ENCODE peak calls at places on chromosomes 2 and 18, in four cellular contexts. N, D, U and Q are unnamed samples.

GRCh38 chr2:210540471-210541257 is 15.7 kb upstream of the CPS1 start:
- DNase-seq in N (no peak), D (no peak), U (no peak), Q (no peak)

GRCh38 chr2:88451647-88452150 is 794 bp downstream of the FOXI3 start:
- DNase-seq in N (no peak), D (no peak), U (no peak), Q (no peak)

GRCh38 chr2:101895819-101896322 is 95.9 kb upstream of the IL1R2 start:
- DNase-seq in N (no peak), D (no peak), U (no peak), Q (no peak)

GRCh38 chr2:20593072-20594034 is 57.5 kb downstream of the HS1BP3 start:
- DNase-seq in N (peak; percentile 92), D (no peak), U (peak; percentile 73), Q (peak; percentile 97)

GRCh38 chr2:43368483-43369385 is 142.3 kb upstream of the ZFP36L2 start:
- DNase-seq in N (no peak), D (no peak), U (no peak), Q (peak; percentile 24)

GRCh38 chr2:65662654-65663432 is 230.4 kb upstream of the SPRED2 start:
- DNase-seq in N (no peak), D (no peak), U (no peak), Q (peak; percentile 44)

GRCh38 chr18:48319796-48320638 is 89.2 kb downstream of the ZBTB7C start:
- DNase-seq in N (no peak), D (no peak), U (no peak), Q (peak; percentile 15)

GRCh38 chr2:238784671-238785527 is 63.0 kb upstream of the TWIST2 start:
- DNase-seq in N (peak; percentile 86), D (peak; percentile 60), U (peak; percentile 51), Q (peak; percentile 75)

GRCh38 chr2:20562540-20563225 is 88.2 kb downstream of the HS1BP3 start:
- DNase-seq in N (no peak), D (no peak), U (no peak), Q (no peak)

GRCh38 chr18:67359868-67360838 is 156.4 kb downstream of the DSEL start:
- DNase-seq in N (peak; percentile 94), D (no peak), U (peak; percentile 97), Q (peak; percentile 89)

GRCh38 chr2:237673130-237673921 is 45.9 kb downstream of the LRRFIP1 start:
- DNase-seq in N (peak; percentile 85), D (peak; percentile 66), U (peak; percentile 74), Q (peak; percentile 65)

GRCh38 chr18:32893915-32894314 is 121.1 kb upstream of the KLHL14 start:
- DNase-seq in N (no peak), D (no peak), U (no peak), Q (no peak)

GRCh38 chr2:155965415-155966070 is 367.0 kb downstream of the NR4A2 start:
- DNase-seq in N (no peak), D (no peak), U (no peak), Q (no peak)

GRCh38 chr2:72718906-72719305 is 106.9 kb downstream of the EXOC6B start:
- DNase-seq in N (no peak), D (no peak), U (peak; percentile 4), Q (no peak)

GRCh38 chr18:31553800-31554199 is 37.9 kb upstream of the TTR start:
- DNase-seq in N (no peak), D (no peak), U (no peak), Q (no peak)

GRCh38 chr2:165469417-165469816 is at the start of gene CSRNP3:
- DNase-seq in N (peak; percentile 90), D (peak; percentile 41), U (peak; percentile 33), Q (peak; percentile 89)

GRCh38 chr2:204260162-204260877 is 285.0 kb upstream of the PARD3B start:
- DNase-seq in N (peak; percentile 87), D (peak; percentile 45), U (peak; percentile 86), Q (peak; percentile 84)

GRCh38 chr2:165573534-165574461 is 104.3 kb downstream of the CSRNP3 start:
- DNase-seq in N (peak; percentile 80), D (peak; percentile 36), U (peak; percentile 3), Q (peak; percentile 36)

GRCh38 chr2:39179974-39180960 is 59.4 kb upstream of the SOS1 start:
- DNase-seq in N (no peak), D (no peak), U (no peak), Q (no peak)

GRCh38 chr2:190467575-190468083 is 59.5 kb downstream of the MFSD6 start:
- DNase-seq in N (peak; percentile 73), D (no peak), U (peak; percentile 26), Q (peak; percentile 24)

GRCh38 chr18:7002107-7002506 is 115.5 kb downstream of the LAMA1 start:
- DNase-seq in N (no peak), D (no peak), U (no peak), Q (no peak)

GRCh38 chr18:33751613-33752221 is 173.7 kb downstream of the ASXL3 start:
- DNase-seq in N (no peak), D (no peak), U (peak; percentile 11), Q (peak; percentile 40)

GRCh38 chr2:230441188-230441897 is 25.3 kb downstream of the SP100 start:
- DNase-seq in N (no peak), D (no peak), U (peak; percentile 82), Q (peak; percentile 72)

GRCh38 chr2:196977491-196977890 is 51.0 kb upstream of the PGAP1 start:
- DNase-seq in N (no peak), D (no peak), U (peak; percentile 25), Q (no peak)

GRCh38 chr2:164625378-164625971 is 4.2 kb upstream of the GRB14 start:
- DNase-seq in N (no peak), D (no peak), U (peak; percentile 53), Q (peak; percentile 94)

GRCh38 chr18:51687845-51688585 is 490.5 kb upstream of the MEX3C start:
- DNase-seq in N (no peak), D (no peak), U (no peak), Q (no peak)

GRCh38 chr2:108884629-108885028 is 98.1 kb downstream of the CCDC138 start:
- DNase-seq in N (no peak), D (no peak), U (no peak), Q (no peak)

GRCh38 chr2:40760071-40760666 is 308.3 kb upstream of the SLC8A1 start:
- DNase-seq in N (peak; percentile 65), D (no peak), U (peak; percentile 45), Q (peak; percentile 58)

GRCh38 chr2:65846984-65847383 is 414.6 kb upstream of the SPRED2 start:
- DNase-seq in N (no peak), D (peak; percentile 18), U (no peak), Q (no peak)

GRCh38 chr2:28340312-28341202 is 52.1 kb upstream of the FOSL2 start:
- DNase-seq in N (no peak), D (no peak), U (no peak), Q (no peak)
- TF ChIP-seq CTCF in N (no peak), D (no peak), U (no peak), Q (no peak)

GRCh38 chr18:685438-685837 is 27.0 kb downstream of the ENOSF1 start:
- DNase-seq in N (no peak), D (no peak), U (no peak), Q (no peak)
- H3K4me3 ChIP-seq in N (no peak overlapping the region), D (no peak overlapping the region), U (no peak overlapping the region), Q (no peak overlapping the region)

DNA sequence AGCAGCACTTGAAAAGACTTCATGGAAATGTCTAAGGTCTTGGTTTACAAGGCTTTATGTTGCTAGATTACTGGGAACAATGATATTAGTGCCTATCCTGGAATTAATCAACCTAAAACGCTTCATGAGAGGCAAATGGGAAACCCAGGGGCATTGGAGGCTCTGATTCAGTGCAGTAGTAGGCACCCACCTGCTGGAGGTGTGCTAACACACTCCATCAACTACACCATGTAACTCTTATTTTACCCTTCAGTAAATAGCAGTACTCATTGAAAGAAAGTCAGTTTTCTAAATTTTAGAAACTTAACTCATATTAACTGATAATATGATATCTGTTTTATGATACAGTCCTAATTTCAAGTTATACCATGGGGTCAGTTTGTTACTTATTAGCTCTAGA is 17.4 kb upstream of the HNRNPA3 start:
- DNase-seq in N (no peak), D (no peak), U (no peak), Q (no peak)
- TF ChIP-seq CTCF in N (no peak), D (no peak), U (no peak), Q (no peak)

GRCh38 chr2:241540766-241541561 is 17.6 kb upstream of the BOK start:
- DNase-seq in N (no peak), D (peak; percentile 46), U (peak; percentile 62), Q (peak; percentile 65)

GRCh38 chr2:241542278-241542605 is 16.3 kb upstream of the BOK start:
- DNase-seq in N (no peak), D (no peak), U (no peak), Q (no peak)

GRCh38 chr2:241540391-241540765 is 18.2 kb upstream of the BOK start:
- DNase-seq in N (no peak), D (no peak), U (no peak), Q (no peak)

GRCh38 chr2:241539616-241540374 is 18.8 kb upstream of the BOK start:
- DNase-seq in N (no peak), D (no peak), U (no peak), Q (no peak)

GRCh38 chr2:241541564-241542277 is 16.8 kb upstream of the BOK start:
- DNase-seq in N (no peak), D (no peak), U (no peak), Q (no peak)
- H3K4me3 ChIP-seq in N (no peak overlapping the region), D (peak overlapping the region; percentile 61), U (no peak overlapping the region), Q (peak overlapping the region; percentile 32)

GRCh38 chr2:222582931-222583330 is 73.0 kb downstream of the FARSB start:
- DNase-seq in N (no peak), D (no peak), U (no peak), Q (no peak)
- TF ChIP-seq CTCF in N (peak; percentile 11), D (peak; percentile 35), U (no peak), Q (peak; percentile 28)

GRCh38 chr2:55047677-55048299 is 2.5 kb downstream of the RTN4 start:
- DNase-seq in N (peak; percentile 61), D (no peak), U (peak; percentile 61), Q (peak; percentile 40)
- H3K4me3 ChIP-seq in N (peak overlapping the region; percentile 91), D (peak overlapping the region; percentile 92), U (peak overlapping the region; percentile 99), Q (peak overlapping the region; percentile 85)